ENCODE peak calls at places on chromosomes 6 and 20, in four cellular contexts. H, R, M and T are unnamed samples.

GRCh38 chr6:143227675-143228074 is 167.0 kb downstream of the AIG1 start:
- DNase-seq in R (no peak), H (no peak), M (no peak), T (no peak)

GRCh38 chr6:3455490-3456394 is 1.1 kb downstream of the SLC22A23 start:
- DNase-seq in M (no peak), H (no peak), R (peak), T (no peak)

GRCh38 chr6:112912351-112913101 is 565.4 kb downstream of the RFPL4B start:
- DNase-seq in H (no peak), M (no peak), R (no peak), T (no peak)

GRCh38 chr6:157412780-157413179 is 31.8 kb downstream of the ZDHHC14 start:
- DNase-seq in H (no peak), M (no peak), R (no peak), T (no peak)

GRCh38 chr20:19938421-19938787 is 78.8 kb upstream of the NAA20 start:
- DNase-seq in R (no peak), H (no peak), M (no peak), T (no peak)

GRCh38 chr6:22808466-22808865 is 239.1 kb downstream of the HDGFL1 start:
- DNase-seq in R (no peak), H (no peak), M (no peak), T (no peak)

GRCh38 chr20:33653218-33653899 is 8.8 kb upstream of the C20orf144 start:
- DNase-seq in H (no peak), R (peak), M (no peak), T (peak)

GRCh38 chr6:158854214-158855101 is 35.3 kb upstream of the EZR start:
- DNase-seq in R (no peak), M (no peak), H (no peak), T (no peak)

GRCh38 chr6:41634657-41635056 is 3.6 kb upstream of the MDFI start:
- DNase-seq in M (no peak), R (peak), H (no peak), T (no peak)

GRCh38 chr20:41287327-41287726 is 30.2 kb downstream of the ZHX3 start:
- DNase-seq in M (no peak), R (no peak), H (no peak), T (no peak)

GRCh38 chr6:45548657-45549515 is 171.2 kb upstream of the SUPT3H start:
- DNase-seq in H (no peak), R (no peak), M (no peak), T (no peak)

GRCh38 chr6:21922086-21922485 is 328.5 kb downstream of the SOX4 start:
- DNase-seq in M (no peak), R (no peak), H (no peak), T (no peak)

GRCh38 chr6:38554700-38555413 is 84.9 kb downstream of the BTBD9 start:
- DNase-seq in H (no peak), R (no peak), M (no peak), T (no peak)

GRCh38 chr6:25793970-25794369 is 37.9 kb downstream of the SLC17A1 start:
- DNase-seq in M (no peak), R (no peak), H (no peak), T (no peak)

GRCh38 chr6:20877008-20877937 is 343.0 kb downstream of the CDKAL1 start:
- DNase-seq in H (no peak), M (no peak), R (peak), T (peak)